ENCODE peak calls at places on chromosomes 4 and X, in nine cellular contexts. N is thyroid gland, D is right lobe of liver, P is NB4, T is colonic mucosa, O is astrocyte of the spinal cord, L is coronary artery, W is foreskin fibroblast, G is MM.1S. M is an unnamed sample.

GRCh38 chrX:136055651-136056221 is 70.5 kb downstream of the SLC9A6 start:
- DNase-seq in N (peak; percentile 42), D (no peak), P (no peak), T (no peak), O (peak; percentile 73), L (peak; percentile 81), W (peak; percentile 78), G (no peak), M (no peak)

GRCh38 chr4:127239902-127240575 is 392.7 kb upstream of the INTU start:
- DNase-seq in N (no peak), D (no peak), P (no peak), T (no peak), O (no peak), L (no peak), W (peak; percentile 20), G (no peak), M (no peak)

GRCh38 chrX:68929332-68930150 is 100.7 kb downstream of the EFNB1 start:
- DNase-seq in N (peak; percentile 40), D (no peak), P (no peak), T (no peak), O (peak; percentile 81), L (no peak), W (peak; percentile 44), G (no peak), M (no peak)

GRCh38 chr4:141126769-141127168 is 6.5 kb downstream of the RNF150 start:
- DNase-seq in N (no peak), D (no peak), P (no peak), T (no peak), O (no peak), L (no peak), W (no peak), G (no peak), M (no peak)

GRCh38 chrX:95071621-95072020 is 1397.6 kb downstream of the FAM133A start:
- DNase-seq in N (no peak), D (no peak), P (no peak), T (no peak), O (no peak), L (no peak), W (no peak), G (no peak), M (no peak)

GRCh38 chr4:124202106-124202505 is 510.4 kb downstream of the ANKRD50 start:
- DNase-seq in N (peak; percentile 3), D (no peak), P (no peak), T (no peak), O (peak; percentile 48), L (no peak), W (no peak), G (no peak), M (no peak)

GRCh38 chr4:87249620-87250019 is 29.2 kb upstream of the KLHL8 start:
- DNase-seq in N (no peak), D (no peak), P (no peak), T (no peak), O (no peak), L (no peak), W (no peak), G (no peak), M (no peak)

GRCh38 chr4:10887600-10887999 is 203.0 kb upstream of the CLNK start:
- DNase-seq in N (no peak), D (no peak), P (no peak), T (no peak), O (no peak), L (no peak), W (no peak), G (no peak), M (no peak)

GRCh38 chr4:102817613-102818268 is 9.6 kb downstream of the UBE2D3 start:
- DNase-seq in N (no peak), D (no peak), P (no peak), T (no peak), O (no peak), L (no peak), W (no peak), G (no peak), M (no peak)

GRCh38 chr4:102817021-102817605 is 10.2 kb downstream of the UBE2D3 start:
- DNase-seq in N (no peak), D (no peak), P (no peak), T (no peak), O (no peak), L (no peak), W (no peak), G (no peak), M (no peak)

GRCh38 chr4:102815981-102816380 is 11.4 kb downstream of the UBE2D3 start:
- DNase-seq in N (no peak), D (no peak), P (no peak), T (no peak), O (peak; percentile 86), L (no peak), W (peak; percentile 88), G (no peak), M (no peak)

GRCh38 chr4:102823464-102823863 is 3.9 kb downstream of the UBE2D3 start:
- DNase-seq in N (no peak), D (no peak), P (no peak), T (no peak), O (no peak), L (no peak), W (no peak), G (no peak), M (no peak)

DNA sequence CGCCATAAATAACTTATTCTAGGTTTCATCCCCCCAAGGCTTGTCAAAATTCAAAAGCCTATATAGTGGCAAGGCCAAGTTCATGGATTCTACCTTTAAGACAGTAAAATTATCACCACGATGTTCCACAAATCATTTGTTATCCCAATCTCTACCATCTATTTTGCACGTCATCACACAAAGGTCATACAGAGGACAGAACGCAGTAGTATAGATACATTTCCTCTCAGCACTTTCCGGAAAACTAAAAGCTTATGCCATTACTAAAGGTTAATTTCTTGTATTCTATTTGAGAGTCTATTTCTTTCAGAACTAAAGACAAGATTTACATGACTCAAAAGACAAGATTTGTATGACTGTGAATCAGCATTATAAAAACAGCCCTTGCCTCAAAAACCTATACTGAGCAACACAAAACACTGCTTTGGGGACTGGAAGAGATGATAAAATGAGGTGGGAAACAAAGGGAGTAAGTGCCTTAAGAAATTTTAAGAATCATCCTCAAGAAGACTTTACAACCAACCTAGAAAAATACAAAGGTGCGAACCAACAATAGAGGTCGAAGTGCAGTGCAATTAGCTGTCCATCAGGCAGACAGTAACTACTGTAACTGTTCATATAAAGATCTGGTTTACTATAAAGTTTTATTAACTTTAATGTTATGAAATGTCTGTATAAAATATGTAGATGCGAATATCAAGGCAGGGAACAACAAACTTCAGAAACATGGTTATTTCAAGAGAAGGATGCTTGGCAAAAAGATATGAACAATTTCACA is 7.6 kb downstream of the UBE2D3 start:
- DNase-seq in N (no peak), D (no peak), P (no peak), T (no peak), O (peak; percentile 33), L (no peak), W (no peak), G (no peak), M (no peak)
- H3K4me3 ChIP-seq in N (no peak overlapping the region), D (no peak overlapping the region), P (peak overlapping the region; percentile 14), T (no peak overlapping the region), O (no peak overlapping the region), L (peak overlapping the region; percentile 27), W (no peak overlapping the region), G (no peak overlapping the region), M (no peak overlapping the region)

GRCh38 chrX:131901581-131901980 is 121.5 kb upstream of the STK26 start:
- DNase-seq in N (no peak), D (no peak), P (no peak), T (no peak), O (no peak), L (no peak), W (no peak), G (no peak), M (no peak)

GRCh38 chrX:131895002-131895401 is 128.1 kb upstream of the STK26 start:
- DNase-seq in N (no peak), D (no peak), P (peak; percentile 0), T (no peak), O (peak; percentile 69), L (no peak), W (peak; percentile 2), G (no peak), M (no peak)

DNA sequence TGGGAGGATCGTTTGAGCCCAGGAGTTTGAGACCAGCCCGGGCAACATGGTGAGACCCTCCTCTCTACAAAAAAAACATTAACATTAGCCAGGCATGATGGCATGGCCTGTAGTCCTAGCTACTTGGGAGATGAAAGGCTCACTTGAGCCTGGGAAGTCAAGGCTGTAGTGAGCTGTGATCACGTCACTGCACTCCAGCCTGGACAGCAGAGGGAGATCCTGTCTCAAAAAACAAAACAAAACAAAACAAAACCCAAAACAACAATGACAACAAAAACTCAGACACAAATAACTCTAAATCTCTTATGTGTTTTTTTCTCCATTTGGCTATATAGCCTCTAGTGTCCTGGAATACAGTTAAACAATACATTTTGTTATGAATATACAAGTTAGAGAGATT is 127.3 kb upstream of the STK26 start:
- DNase-seq in N (no peak), D (no peak), P (no peak), T (no peak), O (no peak), L (no peak), W (no peak), G (no peak), M (no peak)
- TF ChIP-seq CTCF in N (no peak), D (no peak), P (no peak), T (no peak), O (no peak), L (no peak), W (no peak), G (no peak), M (no peak)

DNA sequence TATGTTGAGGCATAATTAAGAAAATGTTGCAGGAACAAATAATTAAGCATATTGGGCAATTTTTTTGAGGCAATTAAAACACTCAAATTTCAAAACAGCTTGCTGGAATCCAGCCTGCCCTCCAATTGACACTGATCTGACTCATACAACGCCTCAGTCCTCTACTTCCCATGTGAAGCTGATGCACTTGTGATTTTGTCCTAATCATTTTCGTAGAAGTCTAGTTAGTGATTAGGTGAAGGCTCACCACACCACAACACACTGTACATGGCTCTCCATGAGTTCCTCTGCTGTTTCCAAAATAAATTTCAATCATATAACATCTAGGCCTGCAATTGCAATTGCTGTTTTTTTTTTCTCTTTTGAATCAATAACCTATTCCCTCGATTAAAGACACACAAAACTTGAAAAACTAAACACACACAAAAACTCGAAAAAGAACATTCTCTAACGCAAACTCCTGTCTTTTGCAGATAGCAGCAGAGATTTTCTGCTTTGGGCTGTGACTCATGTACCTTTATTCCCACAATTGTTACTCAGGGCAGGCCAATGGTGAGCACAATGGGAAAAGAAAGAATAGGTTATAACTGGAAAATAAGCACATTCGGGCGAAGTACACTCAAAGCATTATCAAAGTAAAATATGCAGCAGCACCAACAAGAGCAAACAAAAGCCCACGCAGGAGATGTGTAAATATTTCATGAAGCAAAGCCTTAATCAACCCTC is 1.7 kb downstream of the GPRIN3 start:
- DNase-seq in N (no peak), D (no peak), P (peak; percentile 31), T (peak; percentile 44), O (peak; percentile 11), L (no peak), W (peak; percentile 21), G (peak; percentile 42), M (no peak)
- H3K4me3 ChIP-seq in N (no peak overlapping the region), D (peak overlapping the region; percentile 22), P (no peak overlapping the region), T (peak overlapping the region; percentile 85), O (no peak overlapping the region), L (peak overlapping the region; percentile 74), W (no peak overlapping the region), G (peak overlapping the region; percentile 77), M (no peak overlapping the region)

DNA sequence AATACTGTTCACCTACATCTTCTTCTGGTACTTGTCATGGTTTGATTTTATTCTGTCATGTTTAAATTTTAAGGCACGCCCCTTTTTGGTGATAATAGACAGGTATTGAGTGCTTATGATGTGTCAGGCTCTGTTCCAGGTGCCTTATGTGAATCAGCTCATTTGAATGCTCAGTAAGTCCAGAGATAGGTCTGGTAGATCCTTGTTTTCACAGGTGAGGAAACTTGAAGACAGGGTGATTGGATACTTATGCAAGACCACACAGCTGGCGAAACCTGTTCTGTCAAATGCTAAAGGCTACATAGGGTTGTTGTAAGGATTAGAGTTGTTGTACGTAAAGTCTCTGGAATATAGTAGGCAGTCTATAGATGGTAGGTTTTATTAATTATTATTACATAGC is 9.6 kb upstream of the SLC25A14 start:
- DNase-seq in N (no peak), D (no peak), P (no peak), T (no peak), O (no peak), L (no peak), W (no peak), G (no peak), M (no peak)
- TF ChIP-seq CTCF in N (no peak), D (no peak), P (no peak), T (no peak), O (no peak), L (no peak), W (no peak), G (no peak), M (no peak)

M was measured in lung.